ENCODE peak calls at places on chromosomes 16 and 17, in four cellular contexts. G is WTC11, B is GM12878, H is K562. V is an unnamed sample.

GRCh38 chr16:56409195-56409594 is 16.1 kb downstream of the AMFR start:
- DNase-seq in G (no peak), H (no peak), B (no peak), V (peak)

GRCh38 chr16:65120811-65121721 is 797 bp downstream of the CDH11 start:
- DNase-seq in H (no peak), B (no peak), G (peak), V (no peak)

GRCh38 chr17:30091771-30092170 is 24.8 kb upstream of the NSRP1 start:
- DNase-seq in B (no peak), H (no peak), G (no peak), V (no peak)

GRCh38 chr16:78192734-78193133 is 93.3 kb downstream of the WWOX start:
- DNase-seq in B (no peak), H (no peak), G (no peak), V (no peak)

GRCh38 chr16:87603684-87604571 is 1.6 kb downstream of the JPH3 start:
- DNase-seq in H (no peak), B (no peak), G (peak), V (no peak)

GRCh38 chr16:87144232-87144631 is 173.0 kb downstream of the C16orf95 start:
- DNase-seq in B (no peak), G (no peak), H (no peak), V (no peak)

GRCh38 chr16:50889276-50889675 is 147.4 kb downstream of the CYLD start:
- DNase-seq in H (no peak), B (no peak), G (no peak), V (no peak)

GRCh38 chr17:40268141-40268712 is 19.5 kb upstream of the CDC6 start:
- DNase-seq in H (no peak), B (no peak), G (no peak), V (peak)

GRCh38 chr17:48246623-48247022 is 139.1 kb downstream of the SNX11 start:
- DNase-seq in B (no peak), G (no peak), H (no peak), V (no peak)

GRCh38 chr16:88638323-88639230 is at the start of gene IL17C:
- DNase-seq in H (peak), B (no peak), G (peak), V (no peak)

GRCh38 chr17:15270628-15271381 is 5.7 kb upstream of the PMP22 start:
- DNase-seq in H (no peak), G (no peak), B (no peak), V (no peak)

GRCh38 chr17:164536-165235 is 16.8 kb downstream of the DOC2B start:
- DNase-seq in H (peak), G (peak), B (no peak), V (peak)

GRCh38 chr16:70157105-70157476 is 16.5 kb upstream of the CLEC18C start:
- DNase-seq in B (no peak), H (peak), G (no peak), V (no peak)

GRCh38 chr17:34302626-34303025 is 16.6 kb upstream of the CCL8 start:
- DNase-seq in G (no peak), H (no peak), B (no peak), V (no peak)

GRCh38 chr16:89641719-89642187 is 15.8 kb downstream of the CHMP1A start:
- DNase-seq in G (no peak), B (no peak), H (no peak), V (no peak)

GRCh38 chr17:33730131-33730530 is 437.0 kb upstream of the ASIC2 start:
- DNase-seq in B (no peak), G (no peak), H (no peak), V (no peak)

GRCh38 chr17:58224315-58224714 is 5.3 kb upstream of the MKS1 start:
- DNase-seq in G (no peak), B (no peak), H (peak), V (no peak)

GRCh38 chr17:74271281-74271680 is 2.8 kb upstream of the DNAI2 start:
- DNase-seq in B (no peak), H (no peak), G (no peak), V (no peak)

GRCh38 chr17:47855737-47856136 is 4.8 kb upstream of the SP6 start:
- DNase-seq in H (no peak), G (no peak), B (no peak), V (no peak)

GRCh38 chr17:67519801-67520251 is 142.7 kb downstream of the PITPNC1 start:
- DNase-seq in G (no peak), H (no peak), B (no peak), V (no peak)

GRCh38 chr16:14668556-14669223 is 25.4 kb downstream of the PLA2G10 start:
- DNase-seq in H (no peak), B (no peak), G (no peak), V (no peak)

GRCh38 chr16:67542464-67542863 is 13.8 kb downstream of the RIPOR1 start:
- DNase-seq in G (peak), H (peak), B (no peak), V (no peak)
- TF ChIP-seq CREM in G (no peak), H (no peak), B (no peak), V (no peak)

DNA sequence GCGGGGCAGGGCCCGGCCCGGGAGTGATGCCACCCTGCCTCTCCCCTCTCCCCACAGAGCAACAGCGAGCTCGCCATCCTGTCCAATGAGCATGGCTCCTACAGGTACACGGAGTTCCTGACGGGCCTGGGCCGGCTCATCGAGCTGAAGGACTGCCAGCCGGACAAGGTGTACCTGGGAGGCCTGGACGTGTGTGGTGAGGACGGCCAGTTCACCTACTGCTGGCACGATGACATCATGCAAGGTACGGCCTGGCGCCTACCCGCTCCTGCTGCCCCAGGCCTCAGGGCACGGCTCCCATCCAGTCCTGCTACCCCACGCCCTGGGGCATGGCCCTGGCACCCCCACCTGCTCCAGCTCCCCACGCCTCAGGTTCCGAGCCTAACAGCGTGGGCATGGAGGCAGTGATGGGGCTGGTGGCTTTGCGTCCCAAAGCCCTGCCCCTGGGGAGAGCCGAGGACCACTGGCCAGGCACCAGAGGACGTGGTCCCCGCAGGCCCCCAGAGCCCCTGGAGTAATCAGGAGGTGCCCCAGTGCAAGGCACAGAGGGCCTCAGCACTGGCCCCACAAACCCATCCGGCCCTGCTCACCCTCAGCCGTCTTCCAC is 38.5 kb downstream of the TSC2 start:
- DNase-seq in H (no peak), G (no peak), B (no peak), V (no peak)
- TF ChIP-seq CREM in H (no peak), G (no peak), B (no peak), V (no peak)

DNA sequence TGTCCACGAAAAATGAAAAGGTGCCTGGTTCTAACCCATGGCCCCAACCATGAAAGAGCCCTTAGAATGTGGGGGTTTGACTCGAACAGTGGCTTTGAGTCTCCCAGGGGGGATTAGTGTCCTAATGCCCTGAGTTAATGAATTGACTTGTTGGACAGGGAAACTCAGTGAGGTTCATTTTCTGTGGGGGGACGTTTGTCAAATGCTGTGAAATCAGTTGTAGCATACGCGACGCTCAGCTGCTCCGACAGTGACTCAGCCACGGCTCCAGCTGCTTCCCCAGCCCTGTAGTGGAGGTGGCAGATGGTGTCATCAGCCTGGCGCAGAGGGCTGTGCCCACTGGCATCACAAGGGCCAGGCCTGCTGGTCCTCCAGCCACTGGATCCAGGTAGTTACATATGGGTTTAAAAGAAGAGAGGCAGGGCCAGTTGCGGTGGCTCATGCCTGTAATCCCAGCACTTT is 3.9 kb upstream of the TMEM235 start:
- DNase-seq in H (no peak), B (no peak), G (no peak), V (no peak)
- TF ChIP-seq CREM in H (no peak), B (no peak), G (no peak), V (no peak)

GRCh38 chr17:38637951-38638350 is 32.2 kb upstream of the SRCIN1 start:
- DNase-seq in H (no peak), G (no peak), B (no peak), V (no peak)

GRCh38 chr17:38636054-38636453 is 30.3 kb upstream of the SRCIN1 start:
- DNase-seq in G (peak), H (no peak), B (no peak), V (no peak)

GRCh38 chr17:38627957-38628356 is 22.2 kb upstream of the SRCIN1 start:
- DNase-seq in H (no peak), B (no peak), G (no peak), V (no peak)

GRCh38 chr17:38628441-38628840 is 22.7 kb upstream of the SRCIN1 start:
- DNase-seq in B (no peak), H (peak), G (peak), V (peak)

GRCh38 chr17:38632334-38632733 is 26.6 kb upstream of the SRCIN1 start:
- DNase-seq in G (no peak), B (no peak), H (no peak), V (no peak)
- TF ChIP-seq CREM in G (no peak), B (no peak), H (no peak), V (no peak)

DNA sequence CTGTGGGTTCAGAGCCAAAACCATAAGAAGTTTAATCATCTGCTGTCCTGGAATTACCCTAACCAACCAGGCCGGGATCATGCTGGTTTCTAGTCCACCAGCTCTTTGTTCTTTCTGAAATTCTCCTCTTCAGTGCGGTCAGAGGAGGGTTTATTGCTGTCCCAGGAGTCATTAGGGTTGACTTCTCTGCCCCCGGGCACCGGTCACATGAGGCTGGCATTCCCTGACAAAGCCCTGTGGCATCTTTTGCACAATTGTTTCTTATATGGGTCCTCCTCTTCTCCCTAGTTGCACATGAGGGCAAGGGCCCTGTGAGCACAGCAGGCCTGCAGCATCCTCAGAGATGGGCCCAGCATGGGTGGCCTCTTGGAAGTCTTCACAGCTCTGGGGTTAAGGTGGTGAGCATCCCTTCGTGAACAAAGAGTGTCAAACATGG is 243.9 kb downstream of the IRF8 start:
- DNase-seq in H (no peak), B (peak), G (no peak), V (no peak)
- TF ChIP-seq CREM in H (no peak), B (no peak), G (no peak), V (no peak)

GRCh38 chr17:9343513-9343912 is 232.1 kb downstream of the STX8 start:
- DNase-seq in B (no peak), H (peak), G (peak), V (no peak)
- TF ChIP-seq CREM in B (no peak), H (no peak), G (no peak), V (no peak)

GRCh38 chr16:84739349-84740124 is 39.7 kb downstream of the USP10 start:
- DNase-seq in B (no peak), H (no peak), G (no peak), V (peak)
- TF ChIP-seq CREM in B (no peak), H (no peak), G (no peak), V (no peak)

GRCh38 chr17:75570034-75570676 is 17.4 kb upstream of the MYO15B start:
- DNase-seq in B (no peak), G (no peak), H (no peak), V (no peak)
- TF ChIP-seq CREM in B (no peak), G (no peak), H (no peak), V (no peak)

GRCh38 chr16:59169168-59169567 is 435.1 kb upstream of the GOT2 start:
- DNase-seq in B (no peak), H (no peak), G (no peak), V (no peak)

GRCh38 chr16:59164461-59164860 is 430.3 kb upstream of the GOT2 start:
- DNase-seq in B (no peak), G (peak), H (no peak), V (no peak)

GRCh38 chr16:59168715-59169114 is 434.6 kb upstream of the GOT2 start:
- DNase-seq in B (no peak), G (no peak), H (no peak), V (no peak)

DNA sequence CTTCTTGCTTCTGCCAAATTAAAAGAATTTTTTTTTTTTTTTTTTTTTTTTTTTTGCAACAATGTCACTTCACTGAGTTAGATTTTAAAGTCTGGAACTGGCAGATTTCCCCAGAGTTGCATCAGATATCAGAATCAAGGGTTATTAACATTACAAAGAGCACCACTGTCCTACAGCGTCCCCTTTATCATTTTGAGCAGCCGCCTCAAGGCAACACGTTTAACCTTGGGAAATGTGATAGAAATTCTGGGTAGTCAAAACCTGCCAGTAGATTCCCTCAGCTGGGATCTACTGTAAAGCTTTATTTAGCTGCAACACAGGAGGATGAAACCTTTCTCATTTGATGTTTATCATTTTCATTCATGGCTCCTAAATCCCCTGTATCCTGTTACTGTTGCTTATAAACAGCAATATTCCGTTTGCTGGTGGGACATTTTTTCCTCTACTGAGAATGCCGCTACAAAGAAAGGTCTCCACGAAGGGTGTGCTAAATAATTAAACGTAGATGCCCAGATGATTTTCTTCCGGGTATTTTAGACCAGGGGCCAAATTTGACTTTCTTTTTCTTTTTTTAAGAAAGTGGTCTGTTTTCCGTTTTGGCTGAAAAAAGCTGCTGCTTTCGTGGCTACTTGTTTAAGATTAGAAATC is 436.1 kb upstream of the GOT2 start:
- DNase-seq in H (no peak), B (no peak), G (peak), V (no peak)
- TF ChIP-seq CREM in H (no peak), B (no peak), G (no peak), V (no peak)

V was measured in HepG2.